ENCODE peak calls at places on chromosomes 4 and X, in four cellular contexts. One of them, this sample, is unnamed.

GRCh38 chrX:143869018-143869417 is 14.9 kb upstream of the UBE2NL start:
- DNase-seq in A673: no peak
- DNase-seq in psoas muscle: no peak
- DNase-seq in pancreas: no peak
- DNase-seq in this sample: peak; percentile 6

GRCh38 chr4:83108101-83108861 is 6.2 kb downstream of the PLAC8 start:
- DNase-seq in A673: no peak
- DNase-seq in psoas muscle: no peak
- DNase-seq in pancreas: no peak
- DNase-seq in this sample: no peak

GRCh38 chr4:99082192-99082591 is 6.4 kb downstream of the ADH5 start:
- DNase-seq in A673: no peak
- DNase-seq in psoas muscle: no peak
- DNase-seq in pancreas: no peak
- DNase-seq in this sample: no peak

GRCh38 chr4:184028571-184028996 is 123.5 kb downstream of the STOX2 start:
- DNase-seq in A673: no peak
- DNase-seq in psoas muscle: no peak
- DNase-seq in pancreas: no peak
- DNase-seq in this sample: no peak

GRCh38 chrX:124239911-124240310 is 92.5 kb upstream of the TEX13D start:
- DNase-seq in A673: no peak
- DNase-seq in psoas muscle: no peak
- DNase-seq in pancreas: no peak
- DNase-seq in this sample: no peak

GRCh38 chr4:17639136-17639535 is 24.7 kb downstream of the MED28 start:
- DNase-seq in A673: no peak
- DNase-seq in psoas muscle: peak; percentile 49
- DNase-seq in pancreas: no peak
- DNase-seq in this sample: no peak

GRCh38 chr4:186653973-186654372 is 69.7 kb downstream of the FAT1 start:
- DNase-seq in A673: no peak
- DNase-seq in psoas muscle: no peak
- DNase-seq in pancreas: no peak
- DNase-seq in this sample: no peak

GRCh38 chr4:10281996-10282395 is 165.4 kb upstream of the WDR1 start:
- DNase-seq in A673: no peak
- DNase-seq in psoas muscle: no peak
- DNase-seq in pancreas: no peak
- DNase-seq in this sample: no peak

GRCh38 chrX:19554786-19555185 is 39.5 kb upstream of the MAP3K15 start:
- DNase-seq in A673: no peak
- DNase-seq in psoas muscle: no peak
- DNase-seq in pancreas: no peak
- DNase-seq in this sample: no peak

GRCh38 chr4:68416591-68416990 is 30.7 kb upstream of the TMPRSS11E start:
- DNase-seq in A673: no peak
- DNase-seq in psoas muscle: no peak
- DNase-seq in pancreas: no peak
- DNase-seq in this sample: no peak

GRCh38 chr4:67911638-67912037 is 27.8 kb upstream of the TMPRSS11D start:
- DNase-seq in A673: no peak
- DNase-seq in psoas muscle: no peak
- DNase-seq in pancreas: no peak
- DNase-seq in this sample: no peak

GRCh38 chrX:2485460-2485753 is 15.4 kb downstream of the DHRSX start:
- DNase-seq in A673: no peak
- DNase-seq in psoas muscle: no peak
- DNase-seq in pancreas: no peak
- DNase-seq in this sample: peak; percentile 17

GRCh38 chr4:122483481-122483880 is 27.0 kb upstream of the IL2 start:
- DNase-seq in A673: no peak
- DNase-seq in psoas muscle: no peak
- DNase-seq in pancreas: no peak
- DNase-seq in this sample: no peak

GRCh38 chr4:118270492-118270891 is 82.3 kb downstream of the PRSS12 start:
- DNase-seq in A673: peak; percentile 58
- DNase-seq in psoas muscle: no peak
- DNase-seq in pancreas: no peak
- DNase-seq in this sample: peak; percentile 62

GRCh38 chrX:103805860-103806259 is 26.2 kb downstream of the RAB9B start:
- DNase-seq in A673: no peak
- DNase-seq in psoas muscle: no peak
- DNase-seq in pancreas: no peak
- DNase-seq in this sample: no peak

GRCh38 chr4:128380306-128380705 is 92.7 kb upstream of the PGRMC2 start:
- DNase-seq in A673: no peak
- DNase-seq in psoas muscle: no peak
- DNase-seq in pancreas: no peak
- DNase-seq in this sample: no peak

GRCh38 chr4:147968641-147969040 is 236.8 kb downstream of the ARHGAP10 start:
- DNase-seq in A673: no peak
- DNase-seq in psoas muscle: no peak
- DNase-seq in pancreas: no peak
- DNase-seq in this sample: no peak

GRCh38 chrX:153693216-153694086 is 5.7 kb downstream of the SLC6A8 start:
- DNase-seq in A673: no peak
- DNase-seq in psoas muscle: peak; percentile 44
- DNase-seq in pancreas: no peak
- DNase-seq in this sample: no peak

GRCh38 chr4:53916431-53916889 is 147.9 kb downstream of the CHIC2 start:
- DNase-seq in A673: no peak
- DNase-seq in psoas muscle: no peak
- DNase-seq in pancreas: no peak
- DNase-seq in this sample: peak; percentile 44

GRCh38 chr4:112403072-112403945 is 106.1 kb downstream of the ALPK1 start:
- DNase-seq in A673: no peak
- DNase-seq in psoas muscle: no peak
- DNase-seq in pancreas: no peak
- DNase-seq in this sample: peak; percentile 25

GRCh38 chr4:94414907-94415306 is 36.8 kb upstream of the PDLIM5 start:
- DNase-seq in A673: no peak
- DNase-seq in psoas muscle: no peak
- DNase-seq in pancreas: no peak
- DNase-seq in this sample: no peak

GRCh38 chr4:167614866-167615265 is 380.6 kb upstream of the SPOCK3 start:
- DNase-seq in A673: no peak
- DNase-seq in psoas muscle: no peak
- DNase-seq in pancreas: no peak
- DNase-seq in this sample: no peak

GRCh38 chrX:77070108-77070918 is 376.9 kb upstream of the FGF16 start:
- DNase-seq in A673: no peak
- DNase-seq in psoas muscle: no peak
- DNase-seq in pancreas: no peak
- DNase-seq in this sample: no peak

GRCh38 chr4:125316391-125316780 is 1.6 kb downstream of the FAT4 start:
- DNase-seq in A673: peak; percentile 47
- DNase-seq in psoas muscle: peak; percentile 65
- DNase-seq in pancreas: peak; percentile 67
- DNase-seq in this sample: peak; percentile 41

GRCh38 chr4:179817317-179817716 is 2375.1 kb upstream of the AGA start:
- DNase-seq in A673: no peak
- DNase-seq in psoas muscle: no peak
- DNase-seq in pancreas: no peak
- DNase-seq in this sample: no peak

GRCh38 chrX:119784747-119785446 is 6.5 kb downstream of the RPL39 start:
- DNase-seq in A673: peak; percentile 57
- DNase-seq in psoas muscle: no peak
- DNase-seq in pancreas: peak; percentile 64
- DNase-seq in this sample: peak; percentile 41

DNA sequence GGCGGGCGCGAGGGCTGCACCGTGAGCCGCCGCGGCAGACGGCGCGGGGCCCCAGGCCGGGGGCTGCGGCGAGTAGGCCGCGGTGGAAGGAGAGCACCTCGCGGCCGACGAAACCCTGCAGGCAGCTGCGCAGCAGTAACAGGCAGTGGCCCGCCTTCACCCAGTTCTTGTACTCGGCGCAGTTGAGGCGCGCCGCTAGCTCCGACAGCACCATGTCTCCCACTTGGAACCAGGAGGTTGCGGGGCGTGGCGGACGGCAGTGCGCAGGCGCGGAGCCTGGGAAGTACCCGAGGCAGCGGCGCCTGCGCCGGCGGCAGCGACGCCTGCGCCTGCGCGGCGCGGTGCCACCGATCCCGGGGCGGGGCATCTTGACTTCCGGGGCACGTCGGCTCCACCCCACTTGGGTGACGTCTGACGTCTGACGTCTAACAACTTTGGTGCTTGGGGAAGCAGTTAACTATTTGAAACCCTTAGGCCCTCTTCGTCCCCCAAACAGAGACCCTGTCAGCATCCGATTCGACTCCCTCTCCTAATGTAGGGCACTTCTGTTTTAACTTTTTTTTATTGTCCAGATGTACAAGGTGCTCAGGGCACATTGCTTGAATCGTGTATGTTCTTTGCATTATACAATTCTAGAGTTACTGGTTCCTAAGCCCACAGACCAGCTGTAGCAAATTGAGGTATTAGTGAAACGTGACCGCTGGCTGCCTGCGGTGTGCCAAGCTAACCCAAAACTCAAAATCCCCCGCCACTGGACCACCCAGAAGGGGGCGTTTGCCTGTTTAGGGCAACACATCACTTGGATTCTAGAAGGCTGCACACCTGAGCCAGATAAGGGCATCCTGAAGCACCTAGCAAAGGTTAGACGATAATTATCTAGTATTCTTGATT is at the start of gene CXorf38:
- DNase-seq in A673: peak; percentile 93
- DNase-seq in psoas muscle: peak; percentile 98
- DNase-seq in pancreas: peak; percentile 99
- DNase-seq in this sample: peak; percentile 91
- TF ChIP-seq CTCF in A673: peak; percentile 21
- TF ChIP-seq CTCF in psoas muscle: no peak
- TF ChIP-seq CTCF in pancreas: no peak
- TF ChIP-seq CTCF in this sample: no peak

GRCh38 chrX:149498767-149499166 is 6.3 kb downstream of the IDS start:
- DNase-seq in A673: no peak
- DNase-seq in psoas muscle: no peak
- DNase-seq in pancreas: no peak
- DNase-seq in this sample: no peak
- H3K36me3 ChIP-seq in A673: peaks cover 14% of the 10 kb centered on the region
- H3K36me3 ChIP-seq in psoas muscle: peaks cover 63% of the 10 kb centered on the region
- H3K36me3 ChIP-seq in pancreas: peaks cover 12% of the 10 kb centered on the region
- H3K36me3 ChIP-seq in this sample: peaks cover 2% of the 10 kb centered on the region

GRCh38 chrX:32408389-32408788 is 803.0 kb downstream of the DMD start:
- DNase-seq in A673: peak; percentile 1
- DNase-seq in psoas muscle: no peak
- DNase-seq in pancreas: no peak
- DNase-seq in this sample: no peak
- TF ChIP-seq CTCF in A673: peak; percentile 32
- TF ChIP-seq CTCF in psoas muscle: no peak
- TF ChIP-seq CTCF in pancreas: no peak
- TF ChIP-seq CTCF in this sample: no peak

DNA sequence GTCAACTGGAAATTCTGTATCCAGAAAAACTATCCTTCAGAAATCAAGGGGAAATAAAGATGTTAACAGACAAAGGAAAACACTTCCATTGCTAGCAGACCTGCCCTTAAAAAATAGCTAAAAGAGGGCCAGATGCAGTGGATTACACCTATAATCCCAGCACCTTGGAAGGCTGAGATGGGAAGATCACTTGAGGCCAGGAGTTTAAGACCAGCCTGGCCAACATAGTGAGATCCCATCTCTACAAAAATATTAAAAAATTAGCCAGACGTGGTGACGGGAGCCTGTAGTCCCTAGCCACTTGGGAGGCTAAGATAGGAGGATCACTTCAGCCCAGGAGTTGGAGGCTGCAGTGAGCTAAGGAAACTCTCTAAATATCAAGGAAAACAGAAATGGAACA is 67.4 kb downstream of the CNOT6L start:
- DNase-seq in A673: no peak
- DNase-seq in psoas muscle: no peak
- DNase-seq in pancreas: no peak
- DNase-seq in this sample: no peak
- H3K36me3 ChIP-seq in A673: no peaks in the 10 kb centered on the region
- H3K36me3 ChIP-seq in psoas muscle: peaks cover 31% of the 10 kb centered on the region
- H3K36me3 ChIP-seq in pancreas: peaks cover 8% of the 10 kb centered on the region
- H3K36me3 ChIP-seq in this sample: peaks cover 14% of the 10 kb centered on the region

GRCh38 chr4:126627255-126627654 is 1005.5 kb upstream of the INTU start:
- DNase-seq in A673: peak; percentile 48
- DNase-seq in psoas muscle: no peak
- DNase-seq in pancreas: no peak
- DNase-seq in this sample: peak; percentile 34
- TF ChIP-seq CTCF in A673: peak; percentile 76
- TF ChIP-seq CTCF in psoas muscle: no peak
- TF ChIP-seq CTCF in pancreas: no peak
- TF ChIP-seq CTCF in this sample: peak; percentile 75